ENCODE peak calls at places on chromosome 14, in four cellular contexts. H is adipocyte, U is neuronal stem cell, A is DND-41. O is an unnamed sample.
A peak's percentile ranks its signal among the peaks of the same experiment; 100 is the strongest.

GRCh38 chr14:96626916-96627315 is 124.7 kb downstream of the PAPOLA start:
- DNase-seq in H (no peak), U (no peak), A (no peak), O (no peak)

GRCh38 chr14:68482772-68483395 is 310.0 kb downstream of the ZFP36L1 start:
- DNase-seq in H (no peak), U (no peak), A (no peak), O (no peak)

GRCh38 chr14:94126800-94127199 is 2.6 kb downstream of the IFI27L2 start:
- DNase-seq in H (no peak), U (no peak), A (no peak), O (no peak)

GRCh38 chr14:58598028-58598850 is 39.5 kb upstream of the DACT1 start:
- DNase-seq in H (no peak), U (no peak), A (peak; percentile 66), O (no peak)

GRCh38 chr14:93045211-93045674 is 70.5 kb downstream of the ITPK1 start:
- DNase-seq in H (no peak), U (peak; percentile 60), A (no peak), O (peak; percentile 65)

GRCh38 chr14:106372870-106373657 is 846.7 kb downstream of the TMEM121 start:
- DNase-seq in H (no peak), U (no peak), A (peak; percentile 95), O (peak; percentile 42)

GRCh38 chr14:54803926-54804719 is 98.5 kb downstream of the GCH1 start:
- DNase-seq in H (no peak), U (no peak), A (no peak), O (peak; percentile 13)

GRCh38 chr14:74919421-74920165 is 3.5 kb downstream of the RPS6KL1 start:
- DNase-seq in H (peak; percentile 20), U (no peak), A (no peak), O (no peak)

GRCh38 chr14:61533513-61534255 is 161.6 kb upstream of the HIF1A start:
- DNase-seq in H (no peak), U (no peak), A (no peak), O (no peak)

GRCh38 chr14:89185919-89186849 is 230.8 kb downstream of the FOXN3 start:
- DNase-seq in H (peak; percentile 36), U (no peak), A (no peak), O (no peak)

GRCh38 chr14:90266441-90267154 is 10.2 kb downstream of the PSMC1 start:
- DNase-seq in H (no peak), U (no peak), A (no peak), O (no peak)

GRCh38 chr14:53180272-53181221 is 27.4 kb upstream of the DDHD1 start:
- DNase-seq in H (peak; percentile 23), U (peak; percentile 21), A (no peak), O (peak; percentile 15)

GRCh38 chr14:64654072-64654899 is 49.9 kb upstream of the PLEKHG3 start:
- DNase-seq in H (peak; percentile 79), U (no peak), A (no peak), O (peak; percentile 60)

GRCh38 chr14:94888108-94888507 is 118.2 kb upstream of the GSC start:
- DNase-seq in H (no peak), U (no peak), A (no peak), O (no peak)

GRCh38 chr14:34053666-34054065 is 102.8 kb upstream of the EGLN3 start:
- DNase-seq in H (no peak), U (no peak), A (no peak), O (no peak)

GRCh38 chr14:32121948-32122347 is 44.8 kb downstream of the ARHGAP5 start:
- DNase-seq in H (peak; percentile 45), U (no peak), A (no peak), O (no peak)

GRCh38 chr14:63134801-63135200 is 69.4 kb upstream of the RHOJ start:
- DNase-seq in H (peak; percentile 63), U (peak; percentile 4), A (no peak), O (no peak)
- H3K9ac ChIP-seq in H (no peak overlapping the region), U (no peak overlapping the region), A (no peak overlapping the region), O (no peak overlapping the region)

GRCh38 chr14:101047326-101047725 is 143.8 kb upstream of the RTL1 start:
- DNase-seq in H (no peak), U (no peak), A (peak; percentile 62), O (no peak)
- H3K9ac ChIP-seq in H (no peak overlapping the region), U (no peak overlapping the region), A (no peak overlapping the region), O (no peak overlapping the region)

DNA sequence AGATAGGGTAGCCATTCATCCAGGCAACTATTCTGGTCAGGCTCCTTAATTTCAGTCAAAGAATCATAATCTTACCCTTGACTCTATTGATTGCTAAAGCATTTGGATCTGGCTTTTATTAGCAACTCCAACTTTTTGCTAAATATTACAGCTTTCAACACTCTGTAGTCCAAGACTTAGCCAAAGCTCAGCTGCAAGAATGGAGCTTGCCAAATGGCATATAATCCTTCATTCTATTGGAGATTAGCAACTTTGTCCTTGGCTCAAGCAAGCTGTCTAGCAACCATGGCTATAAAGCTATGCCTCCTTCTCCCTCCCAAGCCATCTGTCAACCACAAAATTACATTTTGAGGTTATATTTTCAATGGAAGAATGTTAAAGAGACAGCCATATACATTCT is 23.1 kb upstream of the NID2 start:
- DNase-seq in H (no peak), U (no peak), A (no peak), O (no peak)
- H3K9ac ChIP-seq in H (no peak overlapping the region), U (no peak overlapping the region), A (no peak overlapping the region), O (no peak overlapping the region)

GRCh38 chr14:63224196-63224595 is 20.0 kb downstream of the RHOJ start:
- DNase-seq in H (no peak), U (peak; percentile 2), A (no peak), O (no peak)
- H3K9ac ChIP-seq in H (no peak overlapping the region), U (no peak overlapping the region), A (no peak overlapping the region), O (no peak overlapping the region)

GRCh38 chr14:80567905-80568512 is 356.7 kb upstream of the DIO2 start:
- DNase-seq in H (peak; percentile 30), U (no peak), A (no peak), O (no peak)
- H3K9ac ChIP-seq in H (no peak overlapping the region), U (no peak overlapping the region), A (no peak overlapping the region), O (no peak overlapping the region)

DNA sequence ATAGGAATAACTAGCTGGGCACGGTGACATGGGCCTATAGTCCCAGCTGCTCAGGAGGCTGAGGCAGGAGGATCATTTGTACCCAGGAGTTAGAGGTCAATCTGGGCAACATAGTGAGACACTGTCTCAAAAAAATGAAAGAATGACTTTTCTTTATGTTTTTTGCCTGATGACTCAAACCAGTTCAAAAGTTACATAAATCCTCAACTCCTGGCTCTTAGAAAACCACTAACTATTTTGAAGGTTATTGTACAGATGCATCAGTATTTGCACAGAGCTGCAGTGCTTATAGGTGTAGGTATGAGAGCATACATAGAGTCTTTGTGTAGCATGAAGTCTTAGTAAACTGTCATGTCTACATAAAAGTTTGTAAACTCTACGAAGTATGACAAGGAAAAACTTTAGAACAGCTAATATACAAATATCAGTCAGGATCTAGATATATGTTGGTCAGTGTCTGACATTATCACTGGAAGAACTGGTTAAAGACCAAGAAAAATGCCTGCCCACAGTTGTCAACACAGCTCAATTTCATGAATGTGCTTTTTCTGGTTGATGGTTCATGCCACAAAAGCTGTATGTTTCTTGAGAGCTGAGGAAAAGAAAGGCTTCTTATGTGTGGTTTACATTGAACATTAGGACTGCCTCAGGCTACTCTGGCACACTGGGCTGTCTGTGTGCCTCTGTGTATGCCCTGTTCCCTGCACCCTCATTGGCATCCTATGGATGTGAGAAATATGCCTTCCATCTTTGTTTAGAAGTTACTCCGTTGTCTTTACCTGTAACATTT is 219.0 kb upstream of the RGS6 start:
- DNase-seq in H (peak; percentile 48), U (no peak), A (no peak), O (no peak)
- H3K9ac ChIP-seq in H (peak overlapping the region; percentile 78), U (no peak overlapping the region), A (no peak overlapping the region), O (no peak overlapping the region)